ENCODE peak calls at places on chromosomes 3 and 15, in nine cellular contexts. B, P, Q, M, U, T, V, R and Z are unnamed samples.

GRCh38 chr3:123258811-123259420 is 57.2 kb downstream of the SEC22A start:
- DNase-seq in B (no peak), P (peak), Q (no peak), M (no peak), U (no peak), T (peak), V (peak), R (peak), Z (peak)

GRCh38 chr15:63938486-63939061 is 104.8 kb upstream of the HERC1 start:
- DNase-seq in B (no peak), P (peak), Q (no peak), M (no peak), U (no peak), T (peak), V (no peak), R (peak), Z (no peak)

GRCh38 chr3:30638685-30639412 is 32.4 kb downstream of the TGFBR2 start:
- DNase-seq in B (peak), P (no peak), Q (peak), M (no peak), U (no peak), T (no peak), V (no peak), R (no peak), Z (no peak)

GRCh38 chr3:79052054-79052681 is 715.6 kb downstream of the ROBO1 start:
- DNase-seq in B (peak), P (no peak), Q (no peak), M (no peak), U (no peak), T (no peak), V (no peak), R (no peak), Z (peak)

GRCh38 chr3:137767146-137768020 is 3.3 kb downstream of the SOX14 start:
- DNase-seq in B (no peak), P (no peak), Q (no peak), M (no peak), U (no peak), T (no peak), V (no peak), R (no peak), Z (no peak)

GRCh38 chr15:60592386-60593339 is 113.7 kb upstream of the ICE2 start:
- DNase-seq in B (peak), P (peak), Q (peak), M (peak), U (peak), T (peak), V (no peak), R (peak), Z (peak)

GRCh38 chr3:152318512-152318911 is 49.8 kb downstream of the MBNL1 start:
- DNase-seq in B (no peak), P (no peak), Q (no peak), M (no peak), U (no peak), T (peak), V (no peak), R (no peak), Z (no peak)

GRCh38 chr3:179069762-179070390 is 1.7 kb downstream of the ZMAT3 start:
- DNase-seq in B (no peak), P (peak), Q (no peak), M (no peak), U (no peak), T (peak), V (no peak), R (peak), Z (peak)

GRCh38 chr3:43028678-43029490 is 49.8 kb downstream of the GASK1A start:
- DNase-seq in B (no peak), P (no peak), Q (no peak), M (no peak), U (no peak), T (no peak), V (no peak), R (no peak), Z (no peak)

GRCh38 chr15:78037779-78038305 is 39.7 kb downstream of the TBC1D2B start:
- DNase-seq in B (no peak), P (no peak), Q (no peak), M (no peak), U (no peak), T (no peak), V (no peak), R (no peak), Z (no peak)

GRCh38 chr3:99767341-99767740 is 50.3 kb upstream of the CMSS1 start:
- DNase-seq in B (no peak), P (no peak), Q (no peak), M (no peak), U (no peak), T (no peak), V (no peak), R (peak), Z (peak)

GRCh38 chr15:99341786-99342185 is 90.5 kb downstream of the LRRC28 start:
- DNase-seq in B (no peak), P (no peak), Q (no peak), M (no peak), U (no peak), T (no peak), V (no peak), R (no peak), Z (no peak)

GRCh38 chr3:72661115-72661457 is 187.2 kb downstream of the SHQ1 start:
- DNase-seq in B (peak), P (peak), Q (peak), M (no peak), U (no peak), T (no peak), V (peak), R (peak), Z (peak)

GRCh38 chr3:145739926-145740325 is 421.1 kb downstream of the PLOD2 start:
- DNase-seq in B (no peak), P (peak), Q (no peak), M (no peak), U (no peak), T (no peak), V (no peak), R (peak), Z (peak)

GRCh38 chr15:87672309-87672897 is 584.1 kb downstream of the NTRK3 start:
- DNase-seq in B (peak), P (peak), Q (peak), M (no peak), U (no peak), T (peak), V (no peak), R (peak), Z (peak)

GRCh38 chr3:25468866-25469319 is 40.8 kb downstream of the RARB start:
- DNase-seq in B (peak), P (peak), Q (peak), M (peak), U (no peak), T (peak), V (no peak), R (peak), Z (peak)

DNA sequence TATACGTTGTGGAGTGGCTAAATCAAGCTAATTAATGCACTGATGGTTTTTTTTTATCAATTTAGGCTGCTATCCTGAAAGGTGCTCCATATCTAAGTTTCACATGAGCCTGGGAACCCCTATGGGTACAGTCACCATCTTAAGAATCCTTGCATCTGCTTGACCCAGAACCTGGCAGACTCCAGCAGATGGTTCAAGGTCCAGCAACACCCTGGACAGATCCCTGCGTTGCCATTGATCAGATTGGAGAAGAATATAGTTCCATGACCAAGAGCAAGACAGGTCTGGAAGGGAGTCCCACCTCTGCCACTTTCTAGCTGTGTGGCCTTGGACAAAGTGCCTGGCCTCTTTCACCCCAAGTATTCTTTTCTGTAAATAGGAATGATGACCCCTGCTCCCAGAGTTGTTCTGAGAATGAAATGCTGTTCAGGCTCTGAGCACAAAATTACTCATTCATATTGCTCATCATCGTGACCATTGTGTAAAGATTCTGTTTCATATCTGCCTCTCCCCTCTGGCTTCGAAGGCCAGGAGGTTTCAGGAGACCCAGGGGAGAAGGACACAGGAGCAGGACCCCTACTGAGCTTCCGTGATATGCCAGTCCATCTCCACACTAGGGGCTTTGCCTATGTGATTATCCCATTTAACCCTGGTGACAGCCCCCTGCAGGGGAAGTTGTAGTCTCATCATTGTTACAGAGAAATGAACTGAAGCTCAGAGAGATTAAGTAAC is 30.0 kb upstream of the TSEN2 start:
- DNase-seq in B (no peak), P (no peak), Q (no peak), M (no peak), U (no peak), T (no peak), V (no peak), R (no peak), Z (no peak)
- TF ChIP-seq CTCF in B (no peak), P (no peak), Q (no peak), M (no peak), U (no peak), T (no peak), V (no peak), R (no peak), Z (no peak)

DNA sequence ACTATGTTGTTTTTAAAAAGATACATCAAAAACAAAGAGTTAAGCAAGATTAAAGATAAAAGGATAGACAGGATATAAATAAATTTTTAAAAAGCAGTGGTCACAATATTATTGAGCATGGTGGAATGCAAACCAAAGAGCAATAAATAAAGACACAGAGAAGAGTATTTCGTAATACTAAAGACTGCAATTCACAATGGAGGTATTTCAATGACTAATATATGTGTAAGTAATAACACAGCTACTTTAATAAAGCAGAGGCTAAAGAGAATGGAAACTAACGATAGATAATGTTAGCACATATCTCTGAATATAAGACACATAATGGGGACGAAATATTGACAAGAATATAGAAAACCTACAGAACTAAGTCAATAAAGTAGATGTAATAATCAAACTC is 219.6 kb downstream of the WDR72 start:
- DNase-seq in B (no peak), P (no peak), Q (no peak), M (no peak), U (no peak), T (no peak), V (no peak), R (no peak), Z (no peak)
- H3K4me3 ChIP-seq in B (no peak), P (no peak), Q (no peak), M (no peak), U (no peak), T (no peak), V (peak), R (no peak), Z (no peak)

GRCh38 chr3:52789746-52790040 is 4.9 kb upstream of the ITIH3 start:
- DNase-seq in B (no peak), P (no peak), Q (no peak), M (peak), U (no peak), T (no peak), V (no peak), R (no peak), Z (no peak)

GRCh38 chr3:52786330-52787215 is 8.0 kb upstream of the ITIH3 start:
- DNase-seq in B (no peak), P (no peak), Q (no peak), M (peak), U (no peak), T (no peak), V (no peak), R (no peak), Z (no peak)

GRCh38 chr3:52787246-52787645 is 7.3 kb upstream of the ITIH3 start:
- DNase-seq in B (no peak), P (no peak), Q (no peak), M (peak), U (no peak), T (no peak), V (no peak), R (no peak), Z (no peak)

GRCh38 chr3:52788890-52789745 is 5.5 kb upstream of the ITIH3 start:
- DNase-seq in B (no peak), P (no peak), Q (no peak), M (peak), U (no peak), T (no peak), V (no peak), R (no peak), Z (no peak)

DNA sequence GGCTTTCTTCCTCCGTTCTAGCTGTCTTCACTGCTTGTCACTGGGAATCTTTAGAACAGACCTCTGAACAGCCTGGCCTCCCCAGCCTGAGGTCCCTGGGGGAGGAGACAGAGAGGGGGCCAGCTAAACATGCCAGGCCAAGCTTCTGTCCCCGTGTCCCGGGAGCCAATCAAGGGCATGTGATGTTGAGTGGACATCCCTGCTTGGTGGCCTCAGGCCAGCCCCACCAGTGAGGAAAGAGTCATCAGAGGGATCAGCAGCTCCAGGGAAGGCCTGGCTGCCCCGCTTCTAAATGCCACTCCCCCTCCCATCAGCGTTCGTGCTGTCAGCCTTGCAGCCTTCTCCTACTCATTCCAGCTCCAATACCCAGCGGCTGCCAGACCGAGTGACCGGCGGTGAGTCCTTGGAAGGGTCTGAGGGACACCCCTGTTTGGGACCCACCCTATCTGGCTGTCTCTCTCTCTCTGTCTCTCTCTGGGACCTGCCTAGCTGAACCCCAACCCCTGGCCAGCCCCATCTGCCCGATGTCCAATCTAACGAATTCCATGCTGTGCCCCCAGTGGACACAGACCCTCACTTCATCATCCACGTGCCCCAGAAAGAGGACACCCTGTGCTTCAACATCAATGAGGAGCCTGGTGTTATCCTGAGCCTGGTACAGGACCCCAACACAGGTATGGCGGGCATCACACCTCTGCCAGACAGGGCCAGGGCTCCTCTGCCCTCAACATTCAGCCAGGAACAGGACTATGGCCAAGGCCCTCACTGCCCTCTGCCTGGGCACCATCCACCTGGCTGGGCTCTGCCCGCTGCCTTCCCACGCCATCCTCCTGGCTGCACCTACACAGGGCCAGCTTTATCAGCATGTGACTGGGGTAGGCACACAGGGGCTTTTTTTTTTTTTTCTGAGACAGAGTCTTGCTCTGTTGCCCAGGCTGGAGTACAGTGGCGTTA is 6.6 kb upstream of the ITIH3 start:
- DNase-seq in B (no peak), P (no peak), Q (no peak), M (peak), U (no peak), T (no peak), V (no peak), R (no peak), Z (no peak)
- TF ChIP-seq CTCF in B (no peak), P (no peak), Q (no peak), M (no peak), U (no peak), T (no peak), V (peak), R (no peak), Z (no peak)

GRCh38 chr3:113051222-113051804 is 60.5 kb downstream of the GTPBP8 start:
- DNase-seq in B (peak), P (peak), Q (peak), M (peak), U (peak), T (peak), V (peak), R (peak), Z (peak)
- H3K4me3 ChIP-seq in B (no peak), P (no peak), Q (no peak), M (no peak), U (no peak), T (no peak), V (no peak), R (no peak), Z (no peak)

GRCh38 chr15:59501531-59502113 is 63.6 kb downstream of the FAM81A start:
- DNase-seq in B (peak), P (peak), Q (no peak), M (no peak), U (no peak), T (peak), V (peak), R (peak), Z (peak)
- TF ChIP-seq CTCF in B (peak), P (peak), Q (peak), M (peak), U (peak), T (peak), V (peak), R (peak), Z (peak)